ENCODE peak calls at places on chromosomes 11 and 22, in nine cellular contexts. K is fibroblast of the aortic adventitia, A is upper lobe of left lung, W is GM12864, I is kidney, M is right lobe of liver, Y is gastrocnemius medialis, N is lower lobe of right lung, P is cardiac fibroblast. R is an unnamed sample.
A peak's percentile ranks its signal among the peaks of the same experiment; 100 is the strongest.

GRCh38 chr11:98561216-98561615 is 459.5 kb upstream of the CNTN5 start:
- DNase-seq in K (no peak), A (no peak), W (no peak), I (no peak), M (no peak), Y (no peak), N (no peak), P (no peak), R (no peak)

GRCh38 chr22:39522567-39523300 is 2.4 kb downstream of the ATF4 start:
- DNase-seq in K (peak; percentile 73), A (no peak), W (no peak), I (peak; percentile 42), M (no peak), Y (peak; percentile 86), N (peak; percentile 28), P (peak; percentile 71), R (no peak)

GRCh38 chr22:47395481-47395880 is 633.0 kb downstream of the TBC1D22A start:
- DNase-seq in K (no peak), A (no peak), W (no peak), I (peak; percentile 40), M (peak; percentile 15), Y (no peak), N (no peak), P (peak; percentile 5), R (peak; percentile 30)

GRCh38 chr11:14371249-14371648 is 12.3 kb upstream of the RRAS2 start:
- DNase-seq in K (no peak), A (no peak), W (no peak), I (no peak), M (no peak), Y (no peak), N (no peak), P (no peak), R (no peak)

GRCh38 chr11:1219836-1220810 is 2.7 kb upstream of the MUC5B start:
- DNase-seq in K (no peak), A (peak; percentile 80), W (no peak), I (peak; percentile 77), M (peak; percentile 37), Y (no peak), N (peak; percentile 50), P (no peak), R (peak; percentile 80)

GRCh38 chr11:124900464-124900863 is 2.8 kb upstream of the ROBO4 start:
- DNase-seq in K (peak; percentile 88), A (no peak), W (no peak), I (no peak), M (no peak), Y (no peak), N (no peak), P (peak; percentile 96), R (no peak)

GRCh38 chr11:114348200-114349191 is 51.8 kb downstream of the C11orf71 start:
- DNase-seq in K (peak; percentile 89), A (peak; percentile 10), W (no peak), I (no peak), M (no peak), Y (no peak), N (no peak), P (peak; percentile 90), R (no peak)

GRCh38 chr22:45008853-45009751 is 703 bp downstream of the PHF21B start:
- DNase-seq in K (no peak), A (peak; percentile 80), W (no peak), I (peak; percentile 77), M (no peak), Y (no peak), N (no peak), P (peak; percentile 18), R (no peak)

GRCh38 chr22:24681236-24681635 is 78.2 kb downstream of the GGT1 start:
- DNase-seq in K (peak; percentile 39), A (no peak), W (no peak), I (no peak), M (no peak), Y (no peak), N (no peak), P (peak; percentile 88), R (no peak)

GRCh38 chr22:26443901-26444300 is 14.8 kb downstream of the ASPHD2 start:
- DNase-seq in K (no peak), A (no peak), W (no peak), I (no peak), M (no peak), Y (no peak), N (no peak), P (no peak), R (no peak)
- H3K4me3 ChIP-seq in K (no peak overlapping the region), A (no peak overlapping the region), W (no peak overlapping the region), I (no peak overlapping the region), M (no peak overlapping the region), Y (no peak overlapping the region), N (no peak overlapping the region), P (no peak overlapping the region), R (no peak overlapping the region)

GRCh38 chr11:65417221-65417701 is 5.3 kb upstream of the NEAT1 start:
- DNase-seq in K (peak; percentile 9), A (no peak), W (no peak), I (peak; percentile 84), M (peak; percentile 59), Y (no peak), N (peak; percentile 66), P (peak; percentile 8), R (peak; percentile 83)

GRCh38 chr11:65418681-65419459 is 3.7 kb upstream of the NEAT1 start:
- DNase-seq in K (peak; percentile 97), A (peak; percentile 95), W (peak; percentile 92), I (peak; percentile 100), M (peak; percentile 98), Y (peak; percentile 99), N (peak; percentile 99), P (peak; percentile 98), R (peak; percentile 99)

GRCh38 chr11:65417702-65418430 is 4.7 kb upstream of the NEAT1 start:
- DNase-seq in K (peak; percentile 61), A (peak; percentile 80), W (no peak), I (peak; percentile 88), M (peak; percentile 79), Y (peak; percentile 88), N (peak; percentile 72), P (peak; percentile 25), R (peak; percentile 86)

GRCh38 chr11:65419460-65419772 is 3.2 kb upstream of the NEAT1 start:
- DNase-seq in K (no peak), A (no peak), W (no peak), I (peak; percentile 82), M (no peak), Y (peak; percentile 69), N (peak; percentile 51), P (no peak), R (peak; percentile 75)

DNA sequence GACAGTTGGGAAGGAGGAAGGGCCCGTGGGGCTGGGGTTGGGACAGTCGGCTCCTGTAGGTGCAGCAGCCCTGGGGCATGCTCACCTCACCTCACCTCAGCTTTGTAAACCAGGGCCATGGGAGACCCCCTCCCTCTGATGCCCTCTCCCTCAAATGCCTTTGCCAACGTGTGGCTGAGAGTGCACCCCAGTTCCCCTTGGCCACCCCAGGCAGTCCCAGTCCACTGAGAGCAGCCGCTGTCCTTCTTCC is 4.2 kb upstream of the NEAT1 start:
- DNase-seq in K (no peak), A (no peak), W (no peak), I (no peak), M (no peak), Y (no peak), N (no peak), P (peak; percentile 48), R (no peak)
- H3K4me3 ChIP-seq in K (peak overlapping the region; percentile 57), A (peak overlapping the region; percentile 33), W (peak overlapping the region; percentile 97), I (peak overlapping the region; percentile 51), M (no peak overlapping the region), Y (peak overlapping the region; percentile 61), N (peak overlapping the region; percentile 91), P (peak overlapping the region; percentile 40), R (peak overlapping the region; percentile 91)

DNA sequence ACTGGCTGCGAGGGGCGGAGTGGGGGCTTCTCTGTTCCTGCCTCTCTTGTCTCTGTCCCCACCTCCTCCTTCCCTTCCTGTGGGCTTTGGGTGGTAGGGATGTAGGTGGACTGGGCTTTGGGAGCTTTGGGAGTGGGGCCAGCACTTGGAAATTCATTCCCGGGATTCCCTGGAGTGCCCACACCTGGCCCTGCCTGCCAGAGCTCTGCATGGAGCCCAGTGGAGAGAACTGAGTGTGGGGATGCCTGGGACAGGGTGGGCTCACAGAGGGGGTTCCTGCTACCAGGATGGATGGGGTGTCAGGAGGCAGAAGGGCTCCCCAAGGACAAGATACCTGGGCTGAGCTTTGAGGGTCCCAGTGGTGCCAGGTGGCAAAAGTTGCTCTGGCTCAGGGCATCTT is 22.3 kb downstream of the CSF2RB start:
- DNase-seq in K (no peak), A (no peak), W (no peak), I (no peak), M (no peak), Y (no peak), N (no peak), P (no peak), R (no peak)
- H3K4me3 ChIP-seq in K (no peak overlapping the region), A (no peak overlapping the region), W (no peak overlapping the region), I (no peak overlapping the region), M (no peak overlapping the region), Y (no peak overlapping the region), N (no peak overlapping the region), P (no peak overlapping the region), R (no peak overlapping the region)

GRCh38 chr22:23242473-23243001 is 62.2 kb downstream of the BCR start:
- DNase-seq in K (no peak), A (no peak), W (no peak), I (no peak), M (no peak), Y (no peak), N (no peak), P (no peak), R (no peak)
- H3K4me3 ChIP-seq in K (no peak overlapping the region), A (no peak overlapping the region), W (no peak overlapping the region), I (no peak overlapping the region), M (no peak overlapping the region), Y (no peak overlapping the region), N (no peak overlapping the region), P (no peak overlapping the region), R (no peak overlapping the region)

GRCh38 chr11:3642071-3642951 is 519 bp upstream of the ART5 start:
- DNase-seq in K (peak; percentile 66), A (peak; percentile 95), W (no peak), I (peak; percentile 91), M (peak; percentile 76), Y (peak; percentile 96), N (peak; percentile 88), P (peak; percentile 39), R (peak; percentile 85)

GRCh38 chr11:3641701-3642070 is at the start of gene ART5:
- DNase-seq in K (no peak), A (no peak), W (no peak), I (no peak), M (no peak), Y (no peak), N (no peak), P (no peak), R (no peak)

GRCh38 chr11:3639841-3640240 is 2.0 kb downstream of the ART5 start:
- DNase-seq in K (no peak), A (peak; percentile 73), W (no peak), I (no peak), M (no peak), Y (no peak), N (no peak), P (no peak), R (no peak)

GRCh38 chr11:3638513-3638912 is 3.3 kb downstream of the ART5 start:
- DNase-seq in K (no peak), A (no peak), W (no peak), I (no peak), M (no peak), Y (no peak), N (no peak), P (no peak), R (no peak)

DNA sequence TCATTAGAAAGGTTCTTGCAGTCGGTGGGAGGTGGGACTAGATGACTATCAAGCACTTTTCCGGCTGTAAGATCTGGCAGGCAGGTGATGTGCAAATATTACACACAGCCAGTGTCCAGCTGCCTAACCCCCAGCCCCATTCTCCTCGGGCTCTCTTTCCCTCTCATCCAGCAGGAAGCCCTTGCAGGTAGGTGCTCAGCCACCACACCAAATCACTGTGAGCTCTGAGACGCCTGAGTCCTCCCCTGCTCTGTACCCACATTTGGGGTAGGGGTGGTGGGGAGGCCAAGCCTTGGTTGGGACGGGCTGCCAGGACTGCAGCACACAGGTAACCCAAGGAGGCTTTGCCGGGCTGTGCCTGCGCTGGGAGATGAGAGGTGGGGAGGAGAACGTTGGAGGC is 601 bp downstream of the ART5 start:
- DNase-seq in K (no peak), A (no peak), W (no peak), I (no peak), M (no peak), Y (no peak), N (no peak), P (no peak), R (no peak)
- H3K4me3 ChIP-seq in K (no peak overlapping the region), A (no peak overlapping the region), W (no peak overlapping the region), I (no peak overlapping the region), M (no peak overlapping the region), Y (no peak overlapping the region), N (no peak overlapping the region), P (no peak overlapping the region), R (no peak overlapping the region)

R was measured in suprapubic skin.